ENCODE peak calls at places on chromosomes 3 and 15, in ten cellular contexts. One of them, this sample, is unnamed.

GRCh38 chr3:155995525-155996370 is 124.6 kb upstream of the KCNAB1 start:
- DNase-seq in prostate gland: no peak
- DNase-seq in CD8-positive, alpha-beta T cell: no peak
- DNase-seq in gastrocnemius medialis: no peak
- DNase-seq in progenitor cell of endocrine pancreas: no peak
- DNase-seq in cardiac fibroblast: peak
- DNase-seq in GM06990: no peak
- DNase-seq in LNCaP clone FGC: no peak
- DNase-seq in colonic mucosa: no peak
- DNase-seq in fibroblast of the aortic adventitia: peak
- DNase-seq in this sample: peak

GRCh38 chr3:38268522-38268921 is 2.9 kb downstream of the SLC22A13 start:
- DNase-seq in prostate gland: no peak
- DNase-seq in CD8-positive, alpha-beta T cell: no peak
- DNase-seq in gastrocnemius medialis: no peak
- DNase-seq in progenitor cell of endocrine pancreas: no peak
- DNase-seq in cardiac fibroblast: no peak
- DNase-seq in GM06990: no peak
- DNase-seq in LNCaP clone FGC: no peak
- DNase-seq in colonic mucosa: no peak
- DNase-seq in fibroblast of the aortic adventitia: no peak
- DNase-seq in this sample: peak

GRCh38 chr15:69843267-69843666 is 254.4 kb downstream of the TLE3 start:
- DNase-seq in prostate gland: no peak
- DNase-seq in CD8-positive, alpha-beta T cell: no peak
- DNase-seq in gastrocnemius medialis: no peak
- DNase-seq in progenitor cell of endocrine pancreas: no peak
- DNase-seq in cardiac fibroblast: no peak
- DNase-seq in GM06990: no peak
- DNase-seq in LNCaP clone FGC: no peak
- DNase-seq in colonic mucosa: no peak
- DNase-seq in fibroblast of the aortic adventitia: no peak
- DNase-seq in this sample: no peak

GRCh38 chr15:74040115-74040850 is 42.1 kb downstream of the GOLGA6A start:
- DNase-seq in prostate gland: no peak
- DNase-seq in CD8-positive, alpha-beta T cell: no peak
- DNase-seq in gastrocnemius medialis: peak
- DNase-seq in progenitor cell of endocrine pancreas: no peak
- DNase-seq in cardiac fibroblast: peak
- DNase-seq in GM06990: no peak
- DNase-seq in LNCaP clone FGC: no peak
- DNase-seq in colonic mucosa: peak
- DNase-seq in fibroblast of the aortic adventitia: peak
- DNase-seq in this sample: no peak

GRCh38 chr15:48510976-48511375 is 134.5 kb downstream of the FBN1 start:
- DNase-seq in prostate gland: no peak
- DNase-seq in CD8-positive, alpha-beta T cell: no peak
- DNase-seq in gastrocnemius medialis: peak
- DNase-seq in progenitor cell of endocrine pancreas: no peak
- DNase-seq in cardiac fibroblast: no peak
- DNase-seq in GM06990: no peak
- DNase-seq in LNCaP clone FGC: no peak
- DNase-seq in colonic mucosa: no peak
- DNase-seq in fibroblast of the aortic adventitia: peak
- DNase-seq in this sample: no peak

GRCh38 chr3:28765194-28765593 is 416.6 kb upstream of the AZI2 start:
- DNase-seq in prostate gland: no peak
- DNase-seq in CD8-positive, alpha-beta T cell: no peak
- DNase-seq in gastrocnemius medialis: no peak
- DNase-seq in progenitor cell of endocrine pancreas: no peak
- DNase-seq in cardiac fibroblast: no peak
- DNase-seq in GM06990: no peak
- DNase-seq in LNCaP clone FGC: no peak
- DNase-seq in colonic mucosa: no peak
- DNase-seq in fibroblast of the aortic adventitia: no peak
- DNase-seq in this sample: no peak

GRCh38 chr15:36156855-36157521 is 422.4 kb upstream of the CDIN1 start:
- DNase-seq in prostate gland: no peak
- DNase-seq in CD8-positive, alpha-beta T cell: no peak
- DNase-seq in gastrocnemius medialis: peak
- DNase-seq in progenitor cell of endocrine pancreas: no peak
- DNase-seq in cardiac fibroblast: peak
- DNase-seq in GM06990: no peak
- DNase-seq in LNCaP clone FGC: no peak
- DNase-seq in colonic mucosa: no peak
- DNase-seq in fibroblast of the aortic adventitia: peak
- DNase-seq in this sample: no peak

GRCh38 chr15:75943713-75944215 is 40.1 kb downstream of the FBXO22 start:
- DNase-seq in prostate gland: no peak
- DNase-seq in CD8-positive, alpha-beta T cell: no peak
- DNase-seq in gastrocnemius medialis: no peak
- DNase-seq in progenitor cell of endocrine pancreas: no peak
- DNase-seq in cardiac fibroblast: no peak
- DNase-seq in GM06990: no peak
- DNase-seq in LNCaP clone FGC: no peak
- DNase-seq in colonic mucosa: no peak
- DNase-seq in fibroblast of the aortic adventitia: no peak
- DNase-seq in this sample: no peak

DNA sequence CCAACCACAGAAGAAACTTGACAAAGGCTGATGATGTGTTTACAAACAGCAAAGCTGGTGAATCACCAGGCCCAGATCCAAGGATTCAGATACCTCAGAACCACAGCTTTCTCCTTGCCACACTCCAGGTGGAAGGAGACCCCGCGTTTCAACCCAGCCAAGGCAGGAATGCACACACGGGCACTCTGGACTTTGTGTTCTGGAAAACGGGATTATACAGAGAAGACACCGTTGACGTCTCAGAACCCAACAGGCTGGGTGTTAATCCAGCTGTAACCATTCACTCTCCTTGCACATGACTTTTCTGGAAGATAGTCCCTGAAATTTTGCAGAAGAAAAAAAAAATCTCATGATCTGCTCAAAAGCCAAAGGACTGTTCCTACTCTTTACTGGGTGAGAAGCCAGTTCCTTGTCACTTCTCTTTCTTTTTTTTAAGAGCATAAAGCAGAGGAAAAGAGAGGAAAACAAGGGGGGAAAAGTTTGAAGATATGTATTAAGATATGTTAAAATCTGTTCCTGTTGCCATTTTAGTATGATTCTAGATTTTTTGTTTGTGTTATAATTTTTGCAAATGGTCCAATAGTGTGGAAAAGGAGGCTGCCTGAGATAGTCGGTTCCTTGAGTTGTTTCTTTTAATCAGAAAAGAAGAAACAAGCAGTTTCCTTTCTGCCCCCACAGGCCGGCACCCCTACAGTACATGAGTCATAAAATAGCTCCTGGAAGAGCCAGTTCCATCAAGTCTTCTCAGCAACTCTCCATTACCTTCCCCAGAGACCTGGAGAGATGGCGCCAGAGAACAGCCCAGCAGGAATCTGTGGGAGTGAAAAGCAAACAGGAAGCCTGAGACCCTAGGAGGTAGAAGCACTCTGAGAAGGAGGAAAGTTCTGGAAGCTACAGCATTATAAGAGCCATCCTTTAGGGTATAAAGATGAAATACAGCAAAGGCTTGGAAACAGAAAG is 73.1 kb downstream of the RORA start:
- DNase-seq in prostate gland: no peak
- DNase-seq in CD8-positive, alpha-beta T cell: no peak
- DNase-seq in gastrocnemius medialis: peak
- DNase-seq in progenitor cell of endocrine pancreas: no peak
- DNase-seq in cardiac fibroblast: peak
- DNase-seq in GM06990: no peak
- DNase-seq in LNCaP clone FGC: no peak
- DNase-seq in colonic mucosa: no peak
- DNase-seq in fibroblast of the aortic adventitia: peak
- DNase-seq in this sample: no peak
- TF ChIP-seq CTCF in prostate gland: no peak
- TF ChIP-seq CTCF in CD8-positive, alpha-beta T cell: no peak
- TF ChIP-seq CTCF in gastrocnemius medialis: no peak
- TF ChIP-seq CTCF in progenitor cell of endocrine pancreas: no peak
- TF ChIP-seq CTCF in cardiac fibroblast: no peak
- TF ChIP-seq CTCF in GM06990: no peak
- TF ChIP-seq CTCF in LNCaP clone FGC: no peak
- TF ChIP-seq CTCF in colonic mucosa: no peak
- TF ChIP-seq CTCF in fibroblast of the aortic adventitia: no peak
- TF ChIP-seq CTCF in this sample: no peak

DNA sequence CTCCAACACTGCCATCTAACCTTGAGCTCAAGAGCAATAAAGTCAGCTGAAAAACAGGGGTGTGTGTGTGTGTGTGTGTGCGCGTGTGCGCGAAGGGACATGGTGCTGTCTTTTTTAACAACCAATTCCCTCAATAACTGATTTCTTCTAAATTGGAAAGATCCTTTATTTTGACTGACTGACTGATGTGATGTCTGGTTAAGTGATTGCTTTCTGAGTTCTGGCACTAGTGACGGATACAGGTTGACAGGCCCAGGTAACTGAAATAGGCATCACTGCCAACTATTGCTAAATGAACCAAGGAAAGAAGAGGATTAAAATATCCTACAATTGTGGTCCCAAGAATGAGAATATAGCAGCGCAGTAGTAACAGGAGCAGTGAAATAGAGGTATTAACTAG is 405.4 kb downstream of the ZNF385D start:
- DNase-seq in prostate gland: no peak
- DNase-seq in CD8-positive, alpha-beta T cell: no peak
- DNase-seq in gastrocnemius medialis: no peak
- DNase-seq in progenitor cell of endocrine pancreas: no peak
- DNase-seq in cardiac fibroblast: peak
- DNase-seq in GM06990: no peak
- DNase-seq in LNCaP clone FGC: no peak
- DNase-seq in colonic mucosa: no peak
- DNase-seq in fibroblast of the aortic adventitia: no peak
- DNase-seq in this sample: no peak
- TF ChIP-seq CTCF in prostate gland: no peak
- TF ChIP-seq CTCF in CD8-positive, alpha-beta T cell: no peak
- TF ChIP-seq CTCF in gastrocnemius medialis: no peak
- TF ChIP-seq CTCF in progenitor cell of endocrine pancreas: no peak
- TF ChIP-seq CTCF in cardiac fibroblast: no peak
- TF ChIP-seq CTCF in GM06990: no peak
- TF ChIP-seq CTCF in LNCaP clone FGC: no peak
- TF ChIP-seq CTCF in colonic mucosa: no peak
- TF ChIP-seq CTCF in fibroblast of the aortic adventitia: no peak
- TF ChIP-seq CTCF in this sample: no peak

GRCh38 chr3:14214764-14215163 is 36.1 kb downstream of the LSM3 start:
- DNase-seq in prostate gland: no peak
- DNase-seq in CD8-positive, alpha-beta T cell: no peak
- DNase-seq in gastrocnemius medialis: no peak
- DNase-seq in progenitor cell of endocrine pancreas: no peak
- DNase-seq in cardiac fibroblast: no peak
- DNase-seq in GM06990: no peak
- DNase-seq in LNCaP clone FGC: no peak
- DNase-seq in colonic mucosa: peak
- DNase-seq in fibroblast of the aortic adventitia: no peak
- DNase-seq in this sample: no peak

GRCh38 chr3:14213066-14213774 is 34.6 kb downstream of the LSM3 start:
- DNase-seq in prostate gland: no peak
- DNase-seq in CD8-positive, alpha-beta T cell: no peak
- DNase-seq in gastrocnemius medialis: no peak
- DNase-seq in progenitor cell of endocrine pancreas: no peak
- DNase-seq in cardiac fibroblast: no peak
- DNase-seq in GM06990: no peak
- DNase-seq in LNCaP clone FGC: no peak
- DNase-seq in colonic mucosa: no peak
- DNase-seq in fibroblast of the aortic adventitia: no peak
- DNase-seq in this sample: no peak

GRCh38 chr3:14218355-14218754 is 39.7 kb downstream of the LSM3 start:
- DNase-seq in prostate gland: no peak
- DNase-seq in CD8-positive, alpha-beta T cell: no peak
- DNase-seq in gastrocnemius medialis: no peak
- DNase-seq in progenitor cell of endocrine pancreas: no peak
- DNase-seq in cardiac fibroblast: no peak
- DNase-seq in GM06990: no peak
- DNase-seq in LNCaP clone FGC: no peak
- DNase-seq in colonic mucosa: no peak
- DNase-seq in fibroblast of the aortic adventitia: peak
- DNase-seq in this sample: no peak

GRCh38 chr3:14212032-14212431 is 33.4 kb downstream of the LSM3 start:
- DNase-seq in prostate gland: no peak
- DNase-seq in CD8-positive, alpha-beta T cell: no peak
- DNase-seq in gastrocnemius medialis: no peak
- DNase-seq in progenitor cell of endocrine pancreas: no peak
- DNase-seq in cardiac fibroblast: no peak
- DNase-seq in GM06990: no peak
- DNase-seq in LNCaP clone FGC: no peak
- DNase-seq in colonic mucosa: no peak
- DNase-seq in fibroblast of the aortic adventitia: no peak
- DNase-seq in this sample: no peak

DNA sequence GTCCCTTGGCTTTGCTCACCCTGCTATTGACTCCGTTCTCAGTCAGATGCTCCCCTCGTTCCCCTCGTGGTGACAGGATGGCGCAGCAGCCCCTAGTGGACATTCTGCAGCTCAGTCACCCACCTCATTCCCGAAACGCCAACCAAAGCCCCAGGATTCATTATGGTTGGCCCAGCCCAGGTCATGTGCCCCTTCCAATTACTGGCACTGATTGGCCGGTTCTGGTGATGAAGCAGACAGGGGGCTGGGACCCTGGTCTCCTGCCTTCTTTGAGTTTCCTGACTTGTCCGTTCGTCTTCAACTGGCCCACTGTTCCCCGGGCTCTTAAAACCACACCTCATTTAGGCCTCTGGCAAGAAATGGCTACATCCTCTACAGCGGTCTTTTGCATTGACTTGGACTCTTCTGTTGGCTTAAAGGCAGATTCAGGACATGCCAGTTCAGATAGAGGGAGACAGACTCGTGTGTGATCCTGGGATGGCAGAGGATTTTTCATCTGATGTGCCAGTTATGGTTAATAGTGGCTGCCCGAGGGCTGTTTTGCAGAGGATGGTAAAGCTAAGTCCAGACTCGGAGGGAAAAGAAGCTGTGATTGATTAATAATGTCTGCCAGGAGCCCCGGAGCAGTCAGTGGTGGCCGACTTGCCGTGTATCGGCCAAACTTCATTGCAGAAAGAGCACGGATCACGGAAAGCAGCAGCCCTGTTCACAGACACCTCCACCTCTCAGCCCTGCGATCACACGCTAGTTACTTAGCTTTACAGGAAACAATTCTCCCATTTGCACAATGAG is 37.8 kb downstream of the LSM3 start:
- DNase-seq in prostate gland: no peak
- DNase-seq in CD8-positive, alpha-beta T cell: peak
- DNase-seq in gastrocnemius medialis: no peak
- DNase-seq in progenitor cell of endocrine pancreas: peak
- DNase-seq in cardiac fibroblast: peak
- DNase-seq in GM06990: peak
- DNase-seq in LNCaP clone FGC: no peak
- DNase-seq in colonic mucosa: peak
- DNase-seq in fibroblast of the aortic adventitia: no peak
- DNase-seq in this sample: no peak
- TF ChIP-seq CTCF in prostate gland: no peak
- TF ChIP-seq CTCF in CD8-positive, alpha-beta T cell: no peak
- TF ChIP-seq CTCF in gastrocnemius medialis: no peak
- TF ChIP-seq CTCF in progenitor cell of endocrine pancreas: peak
- TF ChIP-seq CTCF in cardiac fibroblast: peak
- TF ChIP-seq CTCF in GM06990: peak
- TF ChIP-seq CTCF in LNCaP clone FGC: no peak
- TF ChIP-seq CTCF in colonic mucosa: no peak
- TF ChIP-seq CTCF in fibroblast of the aortic adventitia: peak
- TF ChIP-seq CTCF in this sample: no peak

DNA sequence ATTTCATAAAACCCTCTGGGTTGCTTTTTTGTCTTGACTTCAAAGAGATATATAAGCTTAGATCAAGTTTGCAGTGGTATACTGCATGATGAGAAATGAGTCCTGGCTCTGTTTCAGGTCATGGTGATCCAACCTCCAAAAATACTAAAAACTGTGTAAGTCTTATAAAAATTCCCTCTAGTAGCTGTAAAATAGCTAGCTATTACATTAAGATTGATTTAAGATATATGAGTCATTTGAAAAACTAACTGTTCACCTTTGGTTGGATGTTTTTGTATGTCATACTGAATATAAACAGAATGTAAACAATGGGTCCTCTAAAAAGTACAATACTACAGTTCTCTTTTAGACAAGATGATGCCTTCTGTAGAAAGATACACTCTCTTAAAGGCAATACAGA is 879.1 kb downstream of the ROBO1 start:
- DNase-seq in prostate gland: no peak
- DNase-seq in CD8-positive, alpha-beta T cell: no peak
- DNase-seq in gastrocnemius medialis: no peak
- DNase-seq in progenitor cell of endocrine pancreas: no peak
- DNase-seq in cardiac fibroblast: no peak
- DNase-seq in GM06990: no peak
- DNase-seq in LNCaP clone FGC: no peak
- DNase-seq in colonic mucosa: no peak
- DNase-seq in fibroblast of the aortic adventitia: no peak
- DNase-seq in this sample: no peak
- TF ChIP-seq CTCF in prostate gland: no peak
- TF ChIP-seq CTCF in CD8-positive, alpha-beta T cell: no peak
- TF ChIP-seq CTCF in gastrocnemius medialis: no peak
- TF ChIP-seq CTCF in progenitor cell of endocrine pancreas: no peak
- TF ChIP-seq CTCF in cardiac fibroblast: no peak
- TF ChIP-seq CTCF in GM06990: no peak
- TF ChIP-seq CTCF in LNCaP clone FGC: no peak
- TF ChIP-seq CTCF in colonic mucosa: no peak
- TF ChIP-seq CTCF in fibroblast of the aortic adventitia: no peak
- TF ChIP-seq CTCF in this sample: no peak

This sample was measured in GM13976.